ENCODE peak calls at places on chromosomes 4 and X, in eight cellular contexts. One of them, this sample, is unnamed.

GRCh38 chr4:126071346-126072333 is 756.9 kb downstream of the FAT4 start:
- DNase-seq in activated CD8-positive, alpha-beta memory T cell treated with anti-CD3 and anti-CD28 coated beads, Interleukin-2, amount 10 ng/mL, durations not matched to agents 7 days and 5 days: no peak
- DNase-seq in stimulated activated CD4-positive, alpha-beta T cell treated with anti-CD3 and anti-CD28 coated beads, Interleukin-12 subunit alpha, Interleukin-12 subunit beta, amount 100 ng/mL, for 24 hours: no peak
- DNase-seq in HEK293T: no peak
- DNase-seq in AG09309: peak
- DNase-seq in NCI-H2081: peak
- DNase-seq in activated CD4-positive, alpha-beta T cell treated with anti-CD3 and anti-CD28 coated beads, Interleukin-2, amount 50 U/mL, for 48 hours: no peak
- DNase-seq in GM12865: no peak
- DNase-seq in this sample: no peak

GRCh38 chr4:147479376-147479775 is 1.5 kb upstream of the EDNRA start:
- DNase-seq in activated CD8-positive, alpha-beta memory T cell treated with anti-CD3 and anti-CD28 coated beads, Interleukin-2, amount 10 ng/mL, durations not matched to agents 7 days and 5 days: no peak
- DNase-seq in stimulated activated CD4-positive, alpha-beta T cell treated with anti-CD3 and anti-CD28 coated beads, Interleukin-12 subunit alpha, Interleukin-12 subunit beta, amount 100 ng/mL, for 24 hours: no peak
- DNase-seq in HEK293T: no peak
- DNase-seq in AG09309: no peak
- DNase-seq in NCI-H2081: no peak
- DNase-seq in activated CD4-positive, alpha-beta T cell treated with anti-CD3 and anti-CD28 coated beads, Interleukin-2, amount 50 U/mL, for 48 hours: no peak
- DNase-seq in GM12865: no peak
- DNase-seq in this sample: no peak

GRCh38 chrX:43269201-43269600 is 386.9 kb upstream of the MAOA start:
- DNase-seq in activated CD8-positive, alpha-beta memory T cell treated with anti-CD3 and anti-CD28 coated beads, Interleukin-2, amount 10 ng/mL, durations not matched to agents 7 days and 5 days: no peak
- DNase-seq in stimulated activated CD4-positive, alpha-beta T cell treated with anti-CD3 and anti-CD28 coated beads, Interleukin-12 subunit alpha, Interleukin-12 subunit beta, amount 100 ng/mL, for 24 hours: no peak
- DNase-seq in HEK293T: no peak
- DNase-seq in AG09309: no peak
- DNase-seq in NCI-H2081: no peak
- DNase-seq in activated CD4-positive, alpha-beta T cell treated with anti-CD3 and anti-CD28 coated beads, Interleukin-2, amount 50 U/mL, for 48 hours: no peak
- DNase-seq in GM12865: no peak
- DNase-seq in this sample: no peak

GRCh38 chr4:163166041-163166579 is 580 bp downstream of the NAF1 start:
- DNase-seq in activated CD8-positive, alpha-beta memory T cell treated with anti-CD3 and anti-CD28 coated beads, Interleukin-2, amount 10 ng/mL, durations not matched to agents 7 days and 5 days: peak
- DNase-seq in stimulated activated CD4-positive, alpha-beta T cell treated with anti-CD3 and anti-CD28 coated beads, Interleukin-12 subunit alpha, Interleukin-12 subunit beta, amount 100 ng/mL, for 24 hours: peak
- DNase-seq in HEK293T: peak
- DNase-seq in AG09309: no peak
- DNase-seq in NCI-H2081: peak
- DNase-seq in activated CD4-positive, alpha-beta T cell treated with anti-CD3 and anti-CD28 coated beads, Interleukin-2, amount 50 U/mL, for 48 hours: peak
- DNase-seq in GM12865: peak
- DNase-seq in this sample: peak

GRCh38 chrX:153983321-153983729 is 10.8 kb downstream of the TMEM187 start:
- DNase-seq in activated CD8-positive, alpha-beta memory T cell treated with anti-CD3 and anti-CD28 coated beads, Interleukin-2, amount 10 ng/mL, durations not matched to agents 7 days and 5 days: no peak
- DNase-seq in stimulated activated CD4-positive, alpha-beta T cell treated with anti-CD3 and anti-CD28 coated beads, Interleukin-12 subunit alpha, Interleukin-12 subunit beta, amount 100 ng/mL, for 24 hours: no peak
- DNase-seq in HEK293T: no peak
- DNase-seq in AG09309: no peak
- DNase-seq in NCI-H2081: no peak
- DNase-seq in activated CD4-positive, alpha-beta T cell treated with anti-CD3 and anti-CD28 coated beads, Interleukin-2, amount 50 U/mL, for 48 hours: peak
- DNase-seq in GM12865: no peak
- DNase-seq in this sample: no peak

GRCh38 chr4:156101571-156101970 is 147.9 kb upstream of the CTSO start:
- DNase-seq in activated CD8-positive, alpha-beta memory T cell treated with anti-CD3 and anti-CD28 coated beads, Interleukin-2, amount 10 ng/mL, durations not matched to agents 7 days and 5 days: no peak
- DNase-seq in stimulated activated CD4-positive, alpha-beta T cell treated with anti-CD3 and anti-CD28 coated beads, Interleukin-12 subunit alpha, Interleukin-12 subunit beta, amount 100 ng/mL, for 24 hours: no peak
- DNase-seq in HEK293T: no peak
- DNase-seq in AG09309: no peak
- DNase-seq in NCI-H2081: no peak
- DNase-seq in activated CD4-positive, alpha-beta T cell treated with anti-CD3 and anti-CD28 coated beads, Interleukin-2, amount 50 U/mL, for 48 hours: no peak
- DNase-seq in GM12865: no peak
- DNase-seq in this sample: no peak

GRCh38 chr4:173189117-173189693 is 20.6 kb downstream of the GALNT7 start:
- DNase-seq in activated CD8-positive, alpha-beta memory T cell treated with anti-CD3 and anti-CD28 coated beads, Interleukin-2, amount 10 ng/mL, durations not matched to agents 7 days and 5 days: no peak
- DNase-seq in stimulated activated CD4-positive, alpha-beta T cell treated with anti-CD3 and anti-CD28 coated beads, Interleukin-12 subunit alpha, Interleukin-12 subunit beta, amount 100 ng/mL, for 24 hours: no peak
- DNase-seq in HEK293T: no peak
- DNase-seq in AG09309: no peak
- DNase-seq in NCI-H2081: no peak
- DNase-seq in activated CD4-positive, alpha-beta T cell treated with anti-CD3 and anti-CD28 coated beads, Interleukin-2, amount 50 U/mL, for 48 hours: no peak
- DNase-seq in GM12865: no peak
- DNase-seq in this sample: no peak

GRCh38 chrX:53445977-53446376 is 11.8 kb upstream of the HSD17B10 start:
- DNase-seq in activated CD8-positive, alpha-beta memory T cell treated with anti-CD3 and anti-CD28 coated beads, Interleukin-2, amount 10 ng/mL, durations not matched to agents 7 days and 5 days: peak
- DNase-seq in stimulated activated CD4-positive, alpha-beta T cell treated with anti-CD3 and anti-CD28 coated beads, Interleukin-12 subunit alpha, Interleukin-12 subunit beta, amount 100 ng/mL, for 24 hours: no peak
- DNase-seq in HEK293T: peak
- DNase-seq in AG09309: no peak
- DNase-seq in NCI-H2081: no peak
- DNase-seq in activated CD4-positive, alpha-beta T cell treated with anti-CD3 and anti-CD28 coated beads, Interleukin-2, amount 50 U/mL, for 48 hours: peak
- DNase-seq in GM12865: peak
- DNase-seq in this sample: peak

GRCh38 chr4:2652415-2653155 is 103.6 kb downstream of the TNIP2 start:
- DNase-seq in activated CD8-positive, alpha-beta memory T cell treated with anti-CD3 and anti-CD28 coated beads, Interleukin-2, amount 10 ng/mL, durations not matched to agents 7 days and 5 days: no peak
- DNase-seq in stimulated activated CD4-positive, alpha-beta T cell treated with anti-CD3 and anti-CD28 coated beads, Interleukin-12 subunit alpha, Interleukin-12 subunit beta, amount 100 ng/mL, for 24 hours: no peak
- DNase-seq in HEK293T: no peak
- DNase-seq in AG09309: no peak
- DNase-seq in NCI-H2081: no peak
- DNase-seq in activated CD4-positive, alpha-beta T cell treated with anti-CD3 and anti-CD28 coated beads, Interleukin-2, amount 50 U/mL, for 48 hours: no peak
- DNase-seq in GM12865: no peak
- DNase-seq in this sample: no peak

GRCh38 chrX:14946721-14947120 is 73.5 kb downstream of the MOSPD2 start:
- DNase-seq in activated CD8-positive, alpha-beta memory T cell treated with anti-CD3 and anti-CD28 coated beads, Interleukin-2, amount 10 ng/mL, durations not matched to agents 7 days and 5 days: no peak
- DNase-seq in stimulated activated CD4-positive, alpha-beta T cell treated with anti-CD3 and anti-CD28 coated beads, Interleukin-12 subunit alpha, Interleukin-12 subunit beta, amount 100 ng/mL, for 24 hours: no peak
- DNase-seq in HEK293T: no peak
- DNase-seq in AG09309: no peak
- DNase-seq in NCI-H2081: no peak
- DNase-seq in activated CD4-positive, alpha-beta T cell treated with anti-CD3 and anti-CD28 coated beads, Interleukin-2, amount 50 U/mL, for 48 hours: no peak
- DNase-seq in GM12865: no peak
- DNase-seq in this sample: no peak

GRCh38 chr4:99894998-99895397 is 771 bp upstream of the LAMTOR3 start:
- DNase-seq in activated CD8-positive, alpha-beta memory T cell treated with anti-CD3 and anti-CD28 coated beads, Interleukin-2, amount 10 ng/mL, durations not matched to agents 7 days and 5 days: no peak
- DNase-seq in stimulated activated CD4-positive, alpha-beta T cell treated with anti-CD3 and anti-CD28 coated beads, Interleukin-12 subunit alpha, Interleukin-12 subunit beta, amount 100 ng/mL, for 24 hours: no peak
- DNase-seq in HEK293T: no peak
- DNase-seq in AG09309: no peak
- DNase-seq in NCI-H2081: no peak
- DNase-seq in activated CD4-positive, alpha-beta T cell treated with anti-CD3 and anti-CD28 coated beads, Interleukin-2, amount 50 U/mL, for 48 hours: no peak
- DNase-seq in GM12865: no peak
- DNase-seq in this sample: no peak

GRCh38 chr4:114311745-114312144 is 286.9 kb upstream of the UGT8 start:
- DNase-seq in activated CD8-positive, alpha-beta memory T cell treated with anti-CD3 and anti-CD28 coated beads, Interleukin-2, amount 10 ng/mL, durations not matched to agents 7 days and 5 days: no peak
- DNase-seq in stimulated activated CD4-positive, alpha-beta T cell treated with anti-CD3 and anti-CD28 coated beads, Interleukin-12 subunit alpha, Interleukin-12 subunit beta, amount 100 ng/mL, for 24 hours: no peak
- DNase-seq in HEK293T: no peak
- DNase-seq in AG09309: no peak
- DNase-seq in NCI-H2081: no peak
- DNase-seq in activated CD4-positive, alpha-beta T cell treated with anti-CD3 and anti-CD28 coated beads, Interleukin-2, amount 50 U/mL, for 48 hours: no peak
- DNase-seq in GM12865: no peak
- DNase-seq in this sample: no peak

GRCh38 chr4:168585168-168586091 is 88.6 kb downstream of the PALLD start:
- DNase-seq in activated CD8-positive, alpha-beta memory T cell treated with anti-CD3 and anti-CD28 coated beads, Interleukin-2, amount 10 ng/mL, durations not matched to agents 7 days and 5 days: peak
- DNase-seq in stimulated activated CD4-positive, alpha-beta T cell treated with anti-CD3 and anti-CD28 coated beads, Interleukin-12 subunit alpha, Interleukin-12 subunit beta, amount 100 ng/mL, for 24 hours: no peak
- DNase-seq in HEK293T: peak
- DNase-seq in AG09309: peak
- DNase-seq in NCI-H2081: peak
- DNase-seq in activated CD4-positive, alpha-beta T cell treated with anti-CD3 and anti-CD28 coated beads, Interleukin-2, amount 50 U/mL, for 48 hours: peak
- DNase-seq in GM12865: peak
- DNase-seq in this sample: peak

GRCh38 chr4:154416183-154416543 is 75.4 kb downstream of the DCHS2 start:
- DNase-seq in activated CD8-positive, alpha-beta memory T cell treated with anti-CD3 and anti-CD28 coated beads, Interleukin-2, amount 10 ng/mL, durations not matched to agents 7 days and 5 days: no peak
- DNase-seq in stimulated activated CD4-positive, alpha-beta T cell treated with anti-CD3 and anti-CD28 coated beads, Interleukin-12 subunit alpha, Interleukin-12 subunit beta, amount 100 ng/mL, for 24 hours: no peak
- DNase-seq in HEK293T: peak
- DNase-seq in AG09309: no peak
- DNase-seq in NCI-H2081: no peak
- DNase-seq in activated CD4-positive, alpha-beta T cell treated with anti-CD3 and anti-CD28 coated beads, Interleukin-2, amount 50 U/mL, for 48 hours: no peak
- DNase-seq in GM12865: peak
- DNase-seq in this sample: no peak

GRCh38 chr4:32574803-32575202 is 1854.6 kb downstream of the PCDH7 start:
- DNase-seq in activated CD8-positive, alpha-beta memory T cell treated with anti-CD3 and anti-CD28 coated beads, Interleukin-2, amount 10 ng/mL, durations not matched to agents 7 days and 5 days: no peak
- DNase-seq in stimulated activated CD4-positive, alpha-beta T cell treated with anti-CD3 and anti-CD28 coated beads, Interleukin-12 subunit alpha, Interleukin-12 subunit beta, amount 100 ng/mL, for 24 hours: no peak
- DNase-seq in HEK293T: no peak
- DNase-seq in AG09309: no peak
- DNase-seq in NCI-H2081: no peak
- DNase-seq in activated CD4-positive, alpha-beta T cell treated with anti-CD3 and anti-CD28 coated beads, Interleukin-2, amount 50 U/mL, for 48 hours: no peak
- DNase-seq in GM12865: no peak
- DNase-seq in this sample: no peak

GRCh38 chr4:151302432-151302831 is 23.0 kb downstream of the SH3D19 start:
- DNase-seq in activated CD8-positive, alpha-beta memory T cell treated with anti-CD3 and anti-CD28 coated beads, Interleukin-2, amount 10 ng/mL, durations not matched to agents 7 days and 5 days: no peak
- DNase-seq in stimulated activated CD4-positive, alpha-beta T cell treated with anti-CD3 and anti-CD28 coated beads, Interleukin-12 subunit alpha, Interleukin-12 subunit beta, amount 100 ng/mL, for 24 hours: no peak
- DNase-seq in HEK293T: no peak
- DNase-seq in AG09309: no peak
- DNase-seq in NCI-H2081: no peak
- DNase-seq in activated CD4-positive, alpha-beta T cell treated with anti-CD3 and anti-CD28 coated beads, Interleukin-2, amount 50 U/mL, for 48 hours: no peak
- DNase-seq in GM12865: no peak
- DNase-seq in this sample: no peak

GRCh38 chr4:176726803-176727202 is 65.9 kb downstream of the VEGFC start:
- DNase-seq in activated CD8-positive, alpha-beta memory T cell treated with anti-CD3 and anti-CD28 coated beads, Interleukin-2, amount 10 ng/mL, durations not matched to agents 7 days and 5 days: no peak
- DNase-seq in stimulated activated CD4-positive, alpha-beta T cell treated with anti-CD3 and anti-CD28 coated beads, Interleukin-12 subunit alpha, Interleukin-12 subunit beta, amount 100 ng/mL, for 24 hours: no peak
- DNase-seq in HEK293T: no peak
- DNase-seq in AG09309: no peak
- DNase-seq in NCI-H2081: no peak
- DNase-seq in activated CD4-positive, alpha-beta T cell treated with anti-CD3 and anti-CD28 coated beads, Interleukin-2, amount 50 U/mL, for 48 hours: no peak
- DNase-seq in GM12865: no peak
- DNase-seq in this sample: no peak

GRCh38 chr4:7384929-7385890 is 49.5 kb downstream of the PSAPL1 start:
- DNase-seq in activated CD8-positive, alpha-beta memory T cell treated with anti-CD3 and anti-CD28 coated beads, Interleukin-2, amount 10 ng/mL, durations not matched to agents 7 days and 5 days: peak
- DNase-seq in stimulated activated CD4-positive, alpha-beta T cell treated with anti-CD3 and anti-CD28 coated beads, Interleukin-12 subunit alpha, Interleukin-12 subunit beta, amount 100 ng/mL, for 24 hours: no peak
- DNase-seq in HEK293T: no peak
- DNase-seq in AG09309: no peak
- DNase-seq in NCI-H2081: no peak
- DNase-seq in activated CD4-positive, alpha-beta T cell treated with anti-CD3 and anti-CD28 coated beads, Interleukin-2, amount 50 U/mL, for 48 hours: no peak
- DNase-seq in GM12865: no peak
- DNase-seq in this sample: no peak

GRCh38 chr4:109395694-109396093 is 37.9 kb upstream of the SEC24B start:
- DNase-seq in activated CD8-positive, alpha-beta memory T cell treated with anti-CD3 and anti-CD28 coated beads, Interleukin-2, amount 10 ng/mL, durations not matched to agents 7 days and 5 days: no peak
- DNase-seq in stimulated activated CD4-positive, alpha-beta T cell treated with anti-CD3 and anti-CD28 coated beads, Interleukin-12 subunit alpha, Interleukin-12 subunit beta, amount 100 ng/mL, for 24 hours: no peak
- DNase-seq in HEK293T: no peak
- DNase-seq in AG09309: no peak
- DNase-seq in NCI-H2081: no peak
- DNase-seq in activated CD4-positive, alpha-beta T cell treated with anti-CD3 and anti-CD28 coated beads, Interleukin-2, amount 50 U/mL, for 48 hours: no peak
- DNase-seq in GM12865: no peak
- DNase-seq in this sample: no peak

This sample was measured in activated naive CD4-positive, alpha-beta T cell treated with anti-CD3 and anti-CD28 coated beads, Interleukin-2, amount 50 U/mL, for 16 hours.